ENCODE peak calls at places on chromosomes 11 and 22, in ten cellular contexts. M is CD8-positive, alpha-beta T cell; T is A549; X is sigmoid colon; H is mucosa of descending colon; W is IMR-90; S is left ventricle myocardium inferior; I is Peyer's patch; Y is GM23338; A is psoas muscle. V is an unnamed sample.

GRCh38 chr22:26541167-26541819 is 29.0 kb upstream of the TFIP11 start:
- DNase-seq in H (no peak), W (no peak), A (no peak), T (no peak), M (no peak), S (no peak), X (no peak), I (no peak), Y (no peak), V (no peak)

GRCh38 chr22:19109198-19110063 is 12.8 kb downstream of the DGCR2 start:
- DNase-seq in H (no peak), I (no peak), M (peak), S (no peak), A (no peak), W (peak), Y (no peak), X (no peak), T (no peak), V (no peak)

GRCh38 chr11:47373876-47374820 is 4.2 kb downstream of the SPI1 start:
- DNase-seq in X (peak), M (peak), I (peak), T (peak), A (peak), Y (peak), W (peak), H (peak), S (peak), V (peak)

GRCh38 chr11:77300695-77301094 is 791 bp downstream of the GDPD4 start:
- DNase-seq in Y (no peak), M (no peak), W (no peak), H (no peak), A (no peak), S (no peak), X (no peak), I (no peak), T (peak), V (no peak)

GRCh38 chr11:32935462-32936029 is 42.9 kb downstream of the QSER1 start:
- DNase-seq in A (no peak), H (no peak), W (no peak), I (no peak), X (no peak), T (no peak), S (no peak), Y (no peak), M (no peak), V (no peak)

GRCh38 chr11:37916331-37916730 is 1318.3 kb upstream of the RAG2 start:
- DNase-seq in W (no peak), H (no peak), A (no peak), T (no peak), M (no peak), Y (no peak), I (no peak), X (no peak), S (no peak), V (no peak)

GRCh38 chr11:34468209-34468841 is 29.6 kb downstream of the CAT start:
- DNase-seq in W (peak), X (no peak), T (no peak), I (no peak), M (peak), S (no peak), Y (peak), H (no peak), A (no peak), V (peak)

GRCh38 chr11:94142308-94143277 is 14.0 kb downstream of the PANX1 start:
- DNase-seq in A (no peak), I (no peak), M (no peak), S (no peak), Y (no peak), W (no peak), H (no peak), X (no peak), T (no peak), V (no peak)

GRCh38 chr11:120797133-120797532 is 226.8 kb upstream of the TBCEL start:
- DNase-seq in A (no peak), I (no peak), M (no peak), T (no peak), Y (no peak), S (no peak), X (no peak), W (no peak), H (no peak), V (no peak)

GRCh38 chr11:116786360-116786759 is 1.5 kb downstream of the ZPR1 start:
- DNase-seq in M (no peak), I (no peak), Y (no peak), H (no peak), S (no peak), T (no peak), X (no peak), W (no peak), A (no peak), V (no peak)
- H3K4me3 ChIP-seq in M (no peak), I (no peak), Y (no peak), H (no peak), S (peak), T (peak), X (no peak), W (no peak), A (peak), V (no peak)

DNA sequence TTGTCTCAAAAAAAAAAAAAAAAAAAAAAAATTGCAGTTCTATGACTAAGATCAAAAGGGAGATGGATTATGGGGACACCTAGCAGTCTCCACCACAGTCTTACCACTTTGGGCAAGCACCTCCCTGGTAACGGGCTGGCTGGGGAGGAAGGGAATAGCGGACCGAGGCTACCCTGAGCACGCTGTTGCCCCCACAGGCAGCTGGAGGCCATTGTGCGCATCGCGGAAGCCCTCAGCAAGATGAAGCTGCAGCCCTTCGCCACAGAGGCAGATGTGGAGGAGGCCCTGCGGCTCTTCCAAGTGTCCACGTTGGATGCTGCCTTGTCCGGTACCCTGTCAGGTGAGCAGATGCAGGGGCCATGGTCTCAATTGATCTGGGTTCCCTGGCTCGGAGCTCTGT is 21.2 kb downstream of the MCM5 start:
- DNase-seq in M (no peak), W (no peak), H (no peak), X (no peak), A (no peak), T (no peak), I (no peak), S (no peak), Y (peak), V (no peak)
- TF ChIP-seq CTCF in M (no peak), W (no peak), H (no peak), X (no peak), A (no peak), T (no peak), I (no peak), S (no peak), Y (peak), V (peak)

GRCh38 chr22:46732513-46732912 is 5.5 kb downstream of the CERK start:
- DNase-seq in S (no peak), A (no peak), W (no peak), M (no peak), Y (no peak), I (no peak), X (no peak), H (peak), T (no peak), V (no peak)

GRCh38 chr22:46736705-46737104 is 1.3 kb downstream of the CERK start:
- DNase-seq in Y (no peak), S (no peak), I (peak), W (no peak), M (no peak), X (no peak), T (no peak), A (no peak), H (peak), V (no peak)

GRCh38 chr22:46735747-46736608 is 2.1 kb downstream of the CERK start:
- DNase-seq in S (no peak), T (no peak), X (no peak), A (peak), I (peak), M (no peak), W (no peak), Y (peak), H (peak), V (no peak)

GRCh38 chr22:46737105-46737975 is 712 bp downstream of the CERK start:
- DNase-seq in A (peak), W (peak), H (peak), Y (peak), I (peak), M (peak), S (peak), X (no peak), T (peak), V (peak)

GRCh38 chr22:46734830-46735453 is 3.1 kb downstream of the CERK start:
- DNase-seq in A (no peak), W (no peak), Y (no peak), M (peak), T (no peak), X (no peak), I (peak), H (peak), S (no peak), V (no peak)
- H3K4me3 ChIP-seq in A (peak), W (no peak), Y (no peak), M (peak), T (no peak), X (no peak), I (peak), H (no peak), S (peak), V (no peak)

GRCh38 chr11:35846874-35847273 is 97.0 kb upstream of the LDLRAD3 start:
- DNase-seq in X (no peak), M (no peak), Y (no peak), H (no peak), S (no peak), A (no peak), W (no peak), T (no peak), I (no peak), V (no peak)
- TF ChIP-seq CTCF in X (no peak), M (no peak), Y (no peak), H (no peak), S (no peak), A (no peak), W (no peak), T (no peak), I (no peak), V (no peak)

DNA sequence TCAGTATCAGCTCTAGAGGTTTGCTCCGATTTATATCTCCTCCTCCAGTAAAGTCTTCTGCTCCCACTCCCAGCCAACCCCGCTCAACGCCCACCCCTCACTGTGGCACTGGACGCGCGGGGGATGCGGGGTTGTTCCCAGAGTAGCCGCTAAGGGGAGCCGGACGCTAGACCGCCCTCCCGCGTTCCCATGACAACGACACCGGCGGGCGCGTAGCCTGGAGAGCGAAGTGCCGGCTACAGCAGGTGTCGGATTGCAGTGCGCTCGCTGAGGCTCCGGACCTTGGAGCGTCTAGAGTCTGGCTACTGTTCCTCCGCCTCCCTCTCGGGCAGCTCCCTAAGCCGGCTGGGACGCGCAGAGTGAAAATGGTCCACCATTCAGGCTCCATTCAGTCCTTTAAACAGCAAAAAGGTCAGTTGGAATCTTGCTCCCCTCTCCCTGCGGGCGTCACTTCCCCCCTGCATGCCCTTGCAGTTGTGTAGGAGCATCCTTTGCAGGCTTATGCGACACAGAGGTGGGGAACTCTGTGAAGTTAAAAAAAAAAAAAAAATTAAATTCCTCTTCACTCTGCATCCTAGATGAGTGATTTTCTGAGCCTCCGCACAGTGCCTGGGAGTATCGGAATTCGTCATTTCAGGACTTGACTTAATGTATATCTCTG is at the start of gene ANO3:
- DNase-seq in X (peak), A (peak), M (no peak), Y (peak), T (peak), W (peak), H (peak), S (peak), I (peak), V (peak)
- H3K4me3 ChIP-seq in X (peak), A (peak), M (no peak), Y (peak), T (peak), W (no peak), H (no peak), S (peak), I (no peak), V (peak)

GRCh38 chr11:18321622-18321990 is 334 bp downstream of the HPS5 start:
- DNase-seq in Y (peak), X (no peak), I (no peak), W (no peak), S (no peak), H (no peak), A (no peak), M (no peak), T (no peak), V (no peak)
- TF ChIP-seq CTCF in Y (no peak), X (no peak), I (no peak), W (no peak), S (no peak), H (no peak), A (no peak), M (no peak), T (no peak), V (no peak)

GRCh38 chr11:88507771-88508557 is 170.4 kb upstream of the CTSC start:
- DNase-seq in S (no peak), X (no peak), Y (peak), A (no peak), W (no peak), H (no peak), I (no peak), M (no peak), T (no peak), V (no peak)
- H3K4me3 ChIP-seq in S (peak), X (peak), Y (peak), A (peak), W (no peak), H (no peak), I (no peak), M (peak), T (peak), V (no peak)

GRCh38 chr22:44318751-44319150 is 6.0 kb upstream of the SHISAL1 start:
- DNase-seq in Y (no peak), W (no peak), S (no peak), H (peak), M (no peak), I (no peak), X (no peak), T (no peak), A (no peak), V (no peak)

GRCh38 chr22:44317886-44318637 is 5.3 kb upstream of the SHISAL1 start:
- DNase-seq in X (no peak), H (peak), T (no peak), A (no peak), S (no peak), W (no peak), Y (no peak), M (no peak), I (no peak), V (no peak)

GRCh38 chr22:44314425-44315067 is 1.8 kb upstream of the SHISAL1 start:
- DNase-seq in M (no peak), W (no peak), H (peak), I (no peak), Y (no peak), A (no peak), T (no peak), X (no peak), S (no peak), V (no peak)

GRCh38 chr22:44316393-44317162 is 3.8 kb upstream of the SHISAL1 start:
- DNase-seq in I (no peak), A (no peak), H (peak), X (no peak), M (no peak), W (no peak), S (no peak), Y (no peak), T (no peak), V (no peak)

GRCh38 chr22:44317163-44317455 is 4.4 kb upstream of the SHISAL1 start:
- DNase-seq in W (no peak), H (peak), M (no peak), A (no peak), T (no peak), Y (no peak), I (no peak), S (no peak), X (no peak), V (no peak)
- TF ChIP-seq CTCF in W (no peak), H (no peak), M (no peak), A (no peak), T (no peak), Y (no peak), I (no peak), S (no peak), X (no peak), V (no peak)

GRCh38 chr11:57638811-57639320 is 10.8 kb downstream of the YPEL4 start:
- DNase-seq in Y (no peak), H (no peak), A (no peak), M (no peak), X (no peak), I (no peak), T (no peak), W (no peak), S (no peak), V (no peak)
- H3K4me3 ChIP-seq in Y (peak), H (no peak), A (peak), M (peak), X (peak), I (peak), T (peak), W (peak), S (peak), V (peak)

GRCh38 chr11:1302461-1303073 is 6.9 kb downstream of the TOLLIP start:
- DNase-seq in I (peak), S (no peak), T (no peak), A (no peak), X (no peak), W (no peak), Y (no peak), M (no peak), H (no peak), V (no peak)

GRCh38 chr11:1304376-1304775 is 5.1 kb downstream of the TOLLIP start:
- DNase-seq in W (no peak), M (no peak), Y (no peak), A (no peak), S (no peak), X (no peak), H (peak), T (peak), I (peak), V (no peak)

GRCh38 chr11:1303973-1304372 is 5.5 kb downstream of the TOLLIP start:
- DNase-seq in I (peak), T (no peak), S (no peak), X (peak), H (no peak), Y (no peak), W (no peak), M (no peak), A (no peak), V (no peak)

GRCh38 chr11:1302041-1302460 is 7.4 kb downstream of the TOLLIP start:
- DNase-seq in T (no peak), I (peak), W (no peak), S (no peak), A (no peak), H (no peak), X (peak), M (no peak), Y (no peak), V (no peak)

GRCh38 chr11:1303196-1303821 is 6.1 kb downstream of the TOLLIP start:
- DNase-seq in Y (peak), H (peak), W (no peak), S (no peak), M (no peak), A (no peak), X (no peak), T (no peak), I (peak), V (no peak)
- TF ChIP-seq CTCF in Y (peak), H (peak), W (peak), S (peak), M (no peak), A (no peak), X (no peak), T (peak), I (no peak), V (peak)